ENCODE peak calls at places on chromosomes 3 and 15, in six cellular contexts. W is cardiac muscle cell, X is mammary epithelial cell, H is heart left ventricle, S is tibial nerve, A is stomach. P is an unnamed sample.

GRCh38 chr3:55491296-55491816 is 4.2 kb upstream of the WNT5A start:
- DNase-seq in W (peak; percentile 70), X (peak; percentile 74), H (no peak), S (no peak), A (no peak), P (no peak)

GRCh38 chr15:89141885-89142284 is 53.6 kb downstream of the ABHD2 start:
- DNase-seq in W (no peak), X (no peak), H (no peak), S (no peak), A (no peak), P (no peak)

GRCh38 chr15:38894260-38894948 is 329.8 kb upstream of the RASGRP1 start:
- DNase-seq in W (peak; percentile 89), X (peak; percentile 66), H (no peak), S (no peak), A (no peak), P (no peak)

GRCh38 chr15:62847900-62848489 is 194.6 kb upstream of the TPM1 start:
- DNase-seq in W (peak; percentile 61), X (peak; percentile 48), H (peak; percentile 64), S (peak; percentile 31), A (peak; percentile 65), P (peak; percentile 42)

GRCh38 chr3:103847081-103848062 is 1412.6 kb downstream of the ZPLD1 start:
- DNase-seq in W (no peak), X (no peak), H (no peak), S (no peak), A (no peak), P (no peak)

GRCh38 chr3:151234825-151235224 is 31.8 kb upstream of the GPR171 start:
- DNase-seq in W (no peak), X (no peak), H (no peak), S (no peak), A (no peak), P (no peak)

GRCh38 chr15:60049948-60050347 is 45.8 kb downstream of the FOXB1 start:
- DNase-seq in W (no peak), X (no peak), H (no peak), S (no peak), A (no peak), P (no peak)

GRCh38 chr3:27721717-27722564 is at the start of gene EOMES:
- DNase-seq in W (peak; percentile 43), X (peak; percentile 76), H (no peak), S (no peak), A (peak; percentile 47), P (no peak)

DNA sequence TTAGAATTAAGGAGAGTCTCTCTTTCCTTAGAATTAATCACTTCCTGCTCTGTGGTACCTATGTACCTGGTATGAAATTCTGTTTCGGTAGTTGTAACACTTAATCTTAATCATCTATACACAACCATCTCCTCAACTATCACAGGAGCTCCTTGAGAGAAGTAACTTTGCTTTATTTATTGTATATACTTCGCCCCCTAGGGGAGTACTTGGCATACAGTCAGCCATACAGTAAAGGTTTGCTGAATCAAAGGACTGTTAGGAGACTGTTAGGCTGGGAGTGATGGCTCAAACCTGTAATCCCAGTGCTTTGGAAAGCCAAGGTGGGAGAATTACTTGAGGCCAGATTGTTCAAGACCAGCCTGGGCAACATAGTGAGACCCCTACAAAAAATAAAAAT is 44.7 kb downstream of the RORA start:
- DNase-seq in W (no peak), X (no peak), H (no peak), S (no peak), A (no peak), P (no peak)
- TF ChIP-seq CTCF in W (no peak), X (no peak), H (no peak), S (no peak), A (no peak), P (no peak)

DNA sequence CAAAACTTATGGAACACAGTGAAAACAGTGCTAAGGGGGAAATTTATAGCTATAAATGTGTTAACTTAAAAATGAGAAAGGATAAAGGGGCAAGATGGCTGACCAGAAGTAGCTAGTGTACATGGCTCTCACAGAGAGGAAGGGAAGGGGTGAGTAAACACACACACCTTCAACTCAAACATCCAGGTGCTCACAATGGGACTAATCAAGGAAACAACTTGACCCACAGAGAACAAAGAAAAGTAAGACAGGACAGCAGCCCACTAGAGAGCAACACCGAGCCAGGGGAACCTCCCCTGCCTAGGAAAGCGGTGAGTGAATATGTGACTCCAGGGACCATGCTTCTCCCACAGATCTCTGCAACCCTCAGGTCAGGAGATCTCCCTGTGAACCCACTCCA is 85.0 kb upstream of the UBP1 start:
- DNase-seq in W (no peak), X (no peak), H (no peak), S (no peak), A (no peak), P (no peak)
- H3K36me3 ChIP-seq in W (peaks cover 5% of the 10 kb centered on the region), X (no peaks in the 10 kb centered on the region), H (peaks cover 38% of the 10 kb centered on the region), S (no peaks in the 10 kb centered on the region), A (peaks cover 54% of the 10 kb centered on the region), P (peaks cover 6% of the 10 kb centered on the region)

GRCh38 chr15:86830304-86830703 is 750.6 kb downstream of the AGBL1 start:
- DNase-seq in W (no peak), X (peak; percentile 74), H (no peak), S (no peak), A (no peak), P (no peak)

GRCh38 chr15:86833595-86833994 is 753.9 kb downstream of the AGBL1 start:
- DNase-seq in W (no peak), X (no peak), H (no peak), S (no peak), A (no peak), P (no peak)

GRCh38 chr15:86837631-86838030 is 758.0 kb downstream of the AGBL1 start:
- DNase-seq in W (no peak), X (no peak), H (no peak), S (no peak), A (no peak), P (no peak)

GRCh38 chr15:86829251-86829650 is 749.6 kb downstream of the AGBL1 start:
- DNase-seq in W (no peak), X (no peak), H (no peak), S (no peak), A (no peak), P (no peak)

GRCh38 chr15:86834115-86834863 is 754.6 kb downstream of the AGBL1 start:
- DNase-seq in W (no peak), X (no peak), H (no peak), S (no peak), A (no peak), P (no peak)
- H3K9me3 ChIP-seq in W (no peaks in the 10 kb centered on the region), X (no peaks in the 10 kb centered on the region), H (no peaks in the 10 kb centered on the region), S (no peaks in the 10 kb centered on the region), A (no peaks in the 10 kb centered on the region), P (no peaks in the 10 kb centered on the region)

DNA sequence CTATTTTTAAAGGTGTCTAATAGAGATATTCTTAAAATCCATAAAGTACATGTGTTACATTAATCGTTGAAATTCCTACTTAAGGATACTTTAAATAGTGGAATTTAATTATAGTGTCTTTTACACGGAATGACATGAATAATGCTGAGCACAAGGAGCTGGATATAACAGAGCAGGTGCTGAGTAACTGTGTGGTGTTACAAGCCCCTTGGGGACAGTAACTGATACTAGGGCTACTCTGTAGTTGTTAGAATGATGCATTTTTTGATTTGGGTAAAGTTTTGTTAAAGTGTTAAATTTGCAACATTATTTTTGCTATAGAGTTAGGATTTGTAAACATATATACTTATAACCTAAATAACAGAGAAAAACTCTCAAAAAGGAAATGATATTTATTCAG is 1496.1 kb downstream of the OTOL1 start:
- DNase-seq in W (no peak), X (no peak), H (no peak), S (no peak), A (no peak), P (no peak)
- TF ChIP-seq CTCF in W (no peak), X (no peak), H (no peak), S (no peak), A (no peak), P (no peak)

DNA sequence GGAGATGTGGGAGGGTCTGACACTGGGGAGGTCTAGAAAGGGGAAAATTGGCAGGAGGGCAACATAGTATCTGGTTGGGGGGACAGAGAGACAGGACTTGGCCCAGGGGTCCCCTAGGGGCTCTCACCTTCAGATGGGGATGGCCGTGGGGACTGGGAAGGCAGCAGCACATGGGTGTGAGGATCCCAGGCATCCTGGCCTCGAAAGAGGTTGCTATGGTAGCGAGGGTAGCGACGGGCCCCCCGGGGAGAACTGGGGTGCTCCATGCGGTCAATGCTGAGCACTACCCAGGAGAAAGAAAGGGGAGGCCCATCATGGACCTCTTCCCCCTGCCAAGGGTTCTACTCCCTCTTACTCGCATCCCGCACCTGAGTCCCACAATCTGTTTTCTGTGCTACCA is 12.5 kb upstream of the SLC26A6 start:
- DNase-seq in W (no peak), X (no peak), H (no peak), S (no peak), A (no peak), P (no peak)
- H3K36me3 ChIP-seq in W (no peaks in the 10 kb centered on the region), X (no peaks in the 10 kb centered on the region), H (no peaks in the 10 kb centered on the region), S (no peaks in the 10 kb centered on the region), A (no peaks in the 10 kb centered on the region), P (no peaks in the 10 kb centered on the region)

GRCh38 chr3:147423601-147424324 is 14.6 kb downstream of the ZIC1 start:
- DNase-seq in W (no peak), X (no peak), H (no peak), S (no peak), A (no peak), P (no peak)

GRCh38 chr3:147422226-147422933 is 13.2 kb downstream of the ZIC1 start:
- DNase-seq in W (no peak), X (no peak), H (no peak), S (no peak), A (no peak), P (no peak)

GRCh38 chr3:147421184-147421912 is 12.2 kb downstream of the ZIC1 start:
- DNase-seq in W (no peak), X (no peak), H (no peak), S (no peak), A (no peak), P (no peak)

GRCh38 chr3:147424325-147424910 is 15.3 kb downstream of the ZIC1 start:
- DNase-seq in W (no peak), X (no peak), H (no peak), S (no peak), A (no peak), P (no peak)

DNA sequence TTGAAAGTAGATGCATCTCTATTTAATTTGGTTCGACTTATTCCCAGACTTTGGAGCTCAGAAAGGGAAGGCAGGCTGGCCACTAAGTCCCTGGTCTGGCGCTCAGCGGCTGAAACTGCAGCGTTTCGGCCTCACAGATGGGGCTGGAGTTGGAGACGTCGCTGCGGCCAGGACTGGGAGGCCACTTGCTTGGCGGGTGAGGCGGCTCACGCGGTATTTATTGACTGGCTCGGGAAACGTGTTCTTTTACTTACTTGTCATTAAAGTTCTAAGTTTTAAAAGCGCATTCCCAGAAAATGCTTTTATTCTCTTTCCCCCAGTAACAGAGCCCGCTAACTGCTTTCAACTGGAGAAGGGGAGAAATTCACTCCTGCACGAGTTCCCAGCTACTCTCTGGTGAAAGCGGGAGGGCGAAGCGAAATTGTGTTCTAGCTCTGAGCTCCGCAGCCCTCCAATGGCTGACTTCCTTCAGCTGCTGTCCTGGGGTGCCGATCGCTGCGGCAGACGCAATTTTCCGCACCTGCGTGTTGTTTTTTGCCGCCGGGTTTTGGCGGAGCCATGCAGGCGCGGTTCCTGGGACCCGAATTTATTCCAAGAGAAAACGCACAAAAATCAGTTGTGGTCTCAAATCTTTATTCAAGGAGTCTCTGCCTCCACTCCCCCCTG is 13.9 kb downstream of the ZIC1 start:
- DNase-seq in W (no peak), X (no peak), H (no peak), S (no peak), A (no peak), P (no peak)
- H3K9me3 ChIP-seq in W (no peaks in the 10 kb centered on the region), X (peaks cover 3% of the 10 kb centered on the region), H (no peaks in the 10 kb centered on the region), S (no peaks in the 10 kb centered on the region), A (no peaks in the 10 kb centered on the region), P (no peaks in the 10 kb centered on the region)